ENCODE peak calls at places on chromosomes 5 and 9, in seven cellular contexts. B, Y, F, E, K, H and Q are unnamed samples.
A peak's percentile ranks its signal among the peaks of the same experiment; 100 is the strongest.

GRCh38 chr9:21591221-21592062 is 109.3 kb upstream of the IFNE start:
- DNase-seq in B (peak; percentile 98), Y (peak; percentile 16), F (no peak), E (peak; percentile 42), K (peak; percentile 98), H (peak; percentile 78), Q (peak; percentile 98)

GRCh38 chr5:5536871-5537270 is 114.4 kb downstream of the ICE1 start:
- DNase-seq in B (no peak), Y (no peak), F (no peak), E (no peak), K (no peak), H (no peak), Q (no peak)

GRCh38 chr5:138448070-138448469 is 9.2 kb downstream of the REEP2 start:
- DNase-seq in B (no peak), Y (no peak), F (no peak), E (no peak), K (no peak), H (no peak), Q (no peak)

GRCh38 chr9:5388026-5388806 is 48.5 kb upstream of the RLN1 start:
- DNase-seq in B (peak; percentile 70), Y (no peak), F (no peak), E (no peak), K (peak; percentile 64), H (no peak), Q (peak; percentile 55)

GRCh38 chr5:35861718-35862117 is 5.0 kb downstream of the IL7R start:
- DNase-seq in B (peak; percentile 11), Y (no peak), F (no peak), E (no peak), K (peak; percentile 41), H (no peak), Q (no peak)

GRCh38 chr5:33513786-33514185 is 73.0 kb downstream of the TARS1 start:
- DNase-seq in B (no peak), Y (no peak), F (no peak), E (no peak), K (peak; percentile 47), H (no peak), Q (no peak)

GRCh38 chr9:18795947-18796705 is 236.9 kb downstream of the SAXO1 start:
- DNase-seq in B (peak; percentile 40), Y (no peak), F (no peak), E (no peak), K (peak; percentile 99), H (no peak), Q (peak; percentile 84)

GRCh38 chr5:138601444-138601843 is 26.2 kb upstream of the HSPA9 start:
- DNase-seq in B (peak; percentile 65), Y (no peak), F (no peak), E (no peak), K (peak; percentile 70), H (peak; percentile 21), Q (peak; percentile 57)

GRCh38 chr5:173291722-173292658 is 36.2 kb downstream of the STC2 start:
- DNase-seq in B (no peak), Y (peak; percentile 75), F (peak; percentile 28), E (no peak), K (peak; percentile 66), H (no peak), Q (peak; percentile 52)

GRCh38 chr5:142753114-142753764 is 16.9 kb upstream of the ARHGAP26 start:
- DNase-seq in B (peak; percentile 4), Y (no peak), F (no peak), E (no peak), K (peak; percentile 42), H (no peak), Q (no peak)

GRCh38 chr5:45383985-45384384 is 312.2 kb downstream of the HCN1 start:
- DNase-seq in B (no peak), Y (no peak), F (no peak), E (no peak), K (no peak), H (no peak), Q (no peak)

GRCh38 chr9:93666279-93666784 is 89.9 kb downstream of the PHF2 start:
- DNase-seq in B (no peak), Y (no peak), F (no peak), E (no peak), K (no peak), H (no peak), Q (no peak)

GRCh38 chr9:132857031-132857430 is 21.1 kb downstream of the AK8 start:
- DNase-seq in B (peak; percentile 5), Y (no peak), F (no peak), E (no peak), K (peak; percentile 77), H (no peak), Q (peak; percentile 46)

GRCh38 chr5:18900644-18901043 is 1087.4 kb downstream of the CDH18 start:
- DNase-seq in B (no peak), Y (no peak), F (no peak), E (no peak), K (no peak), H (no peak), Q (no peak)

GRCh38 chr9:19495186-19496028 is 86.6 kb downstream of the ACER2 start:
- DNase-seq in B (no peak), Y (no peak), F (no peak), E (no peak), K (no peak), H (no peak), Q (no peak)

GRCh38 chr5:138945421-138946240 is 70.5 kb upstream of the LRRTM2 start:
- DNase-seq in B (no peak), Y (no peak), F (no peak), E (no peak), K (no peak), H (no peak), Q (no peak)

GRCh38 chr5:80761966-80762365 is 107.2 kb upstream of the DHFR start:
- DNase-seq in B (no peak), Y (no peak), F (no peak), E (no peak), K (no peak), H (no peak), Q (no peak)

GRCh38 chr5:177494356-177495195 is 2.8 kb downstream of the PDLIM7 start:
- DNase-seq in B (peak; percentile 93), Y (peak; percentile 46), F (no peak), E (no peak), K (peak; percentile 78), H (peak; percentile 95), Q (peak; percentile 81)

GRCh38 chr5:124741711-124742496 is 4.5 kb downstream of the ZNF608 start:
- DNase-seq in B (peak; percentile 94), Y (no peak), F (peak; percentile 48), E (no peak), K (peak; percentile 77), H (peak; percentile 65), Q (no peak)

GRCh38 chr9:68746564-68746963 is 41.5 kb downstream of the PIP5K1B start:
- DNase-seq in B (no peak), Y (no peak), F (no peak), E (no peak), K (no peak), H (no peak), Q (no peak)

GRCh38 chr9:88994820-88995180 is 3.5 kb downstream of the S1PR3 start:
- DNase-seq in B (no peak), Y (no peak), F (no peak), E (no peak), K (peak; percentile 59), H (no peak), Q (no peak)

GRCh38 chr5:113038714-113039113 is 62.1 kb downstream of the DCP2 start:
- DNase-seq in B (no peak), Y (no peak), F (no peak), E (no peak), K (peak; percentile 44), H (no peak), Q (no peak)

GRCh38 chr5:167587768-167588167 is 703.7 kb upstream of the WWC1 start:
- DNase-seq in B (peak; percentile 42), Y (no peak), F (no peak), E (no peak), K (peak; percentile 38), H (peak; percentile 48), Q (no peak)

GRCh38 chr9:91953723-91954122 is 3.7 kb upstream of the ROR2 start:
- DNase-seq in B (no peak), Y (no peak), F (peak; percentile 93), E (no peak), K (no peak), H (no peak), Q (no peak)

GRCh38 chr5:44506561-44506960 is 117.3 kb upstream of the FGF10 start:
- DNase-seq in B (no peak), Y (no peak), F (peak; percentile 41), E (no peak), K (no peak), H (no peak), Q (no peak)

GRCh38 chr5:178223828-178224335 is 8.7 kb downstream of the PHYKPL start:
- DNase-seq in B (no peak), Y (no peak), F (no peak), E (no peak), K (no peak), H (no peak), Q (no peak)

GRCh38 chr5:40904205-40904993 is 4.9 kb upstream of the C7 start:
- DNase-seq in B (peak; percentile 81), Y (peak; percentile 68), F (peak; percentile 92), E (no peak), K (peak; percentile 61), H (peak; percentile 75), Q (peak; percentile 37)

GRCh38 chr9:115285806-115286205 is 167.8 kb upstream of the TNC start:
- DNase-seq in B (no peak), Y (no peak), F (no peak), E (no peak), K (peak; percentile 39), H (no peak), Q (no peak)

GRCh38 chr5:134527156-134527960 is 1.9 kb downstream of the JADE2 start:
- DNase-seq in B (peak; percentile 81), Y (peak; percentile 89), F (peak; percentile 74), E (peak; percentile 74), K (peak; percentile 85), H (peak; percentile 85), Q (peak; percentile 77)

GRCh38 chr5:163677092-163677491 is 171.7 kb downstream of the MAT2B start:
- DNase-seq in B (no peak), Y (no peak), F (no peak), E (no peak), K (no peak), H (no peak), Q (no peak)

GRCh38 chr9:107153336-107153735 is 129.7 kb upstream of the RAD23B start:
- DNase-seq in B (peak; percentile 20), Y (no peak), F (no peak), E (no peak), K (peak; percentile 55), H (no peak), Q (peak; percentile 23)

GRCh38 chr9:76528056-76528455 is 69.1 kb downstream of the GCNT1 start:
- DNase-seq in B (no peak), Y (no peak), F (no peak), E (no peak), K (peak; percentile 80), H (no peak), Q (no peak)

GRCh38 chr5:2773327-2773726 is 21.9 kb upstream of the IRX2 start:
- DNase-seq in B (no peak), Y (no peak), F (no peak), E (no peak), K (no peak), H (no peak), Q (no peak)